ENCODE peak calls at places on chromosomes 6 and 20, in nine cellular contexts. K, H, C, J, E, V, G, D and O are unnamed samples.
A peak's percentile ranks its signal among the peaks of the same experiment; 100 is the strongest.

GRCh38 chr6:35354361-35355135 is 12.2 kb downstream of the PPARD start:
- DNase-seq in K (no peak), H (no peak), C (no peak), J (no peak), E (no peak), V (peak; percentile 26), G (no peak), D (no peak), O (no peak)

GRCh38 chr20:10504893-10505292 is 69.8 kb downstream of the SLX4IP start:
- DNase-seq in K (no peak), H (no peak), C (peak; percentile 56), J (no peak), E (no peak), V (peak; percentile 81), G (no peak), D (peak; percentile 72), O (no peak)

GRCh38 chr6:144063246-144063743 is 32.1 kb downstream of the SF3B5 start:
- DNase-seq in K (no peak), H (no peak), C (no peak), J (peak; percentile 21), E (peak; percentile 52), V (no peak), G (no peak), D (no peak), O (no peak)

GRCh38 chr6:26064619-26065257 is 22.5 kb upstream of the HFE start:
- DNase-seq in K (no peak), H (no peak), C (peak; percentile 75), J (no peak), E (no peak), V (peak; percentile 71), G (no peak), D (peak; percentile 59), O (no peak)

GRCh38 chr6:140827593-140827992 is 1305.1 kb upstream of the GJE1 start:
- DNase-seq in K (no peak), H (no peak), C (no peak), J (no peak), E (no peak), V (no peak), G (no peak), D (no peak), O (no peak)

GRCh38 chr6:157648561-157648960 is 174.5 kb upstream of the SNX9 start:
- DNase-seq in K (no peak), H (no peak), C (no peak), J (peak; percentile 76), E (no peak), V (no peak), G (no peak), D (no peak), O (no peak)

GRCh38 chr6:110544472-110544871 is 68.1 kb upstream of the SLC22A16 start:
- DNase-seq in K (no peak), H (no peak), C (no peak), J (no peak), E (no peak), V (no peak), G (no peak), D (no peak), O (no peak)

GRCh38 chr20:62192635-62193034 is 9.8 kb downstream of the MTG2 start:
- DNase-seq in K (no peak), H (no peak), C (no peak), J (no peak), E (no peak), V (no peak), G (no peak), D (no peak), O (no peak)

DNA sequence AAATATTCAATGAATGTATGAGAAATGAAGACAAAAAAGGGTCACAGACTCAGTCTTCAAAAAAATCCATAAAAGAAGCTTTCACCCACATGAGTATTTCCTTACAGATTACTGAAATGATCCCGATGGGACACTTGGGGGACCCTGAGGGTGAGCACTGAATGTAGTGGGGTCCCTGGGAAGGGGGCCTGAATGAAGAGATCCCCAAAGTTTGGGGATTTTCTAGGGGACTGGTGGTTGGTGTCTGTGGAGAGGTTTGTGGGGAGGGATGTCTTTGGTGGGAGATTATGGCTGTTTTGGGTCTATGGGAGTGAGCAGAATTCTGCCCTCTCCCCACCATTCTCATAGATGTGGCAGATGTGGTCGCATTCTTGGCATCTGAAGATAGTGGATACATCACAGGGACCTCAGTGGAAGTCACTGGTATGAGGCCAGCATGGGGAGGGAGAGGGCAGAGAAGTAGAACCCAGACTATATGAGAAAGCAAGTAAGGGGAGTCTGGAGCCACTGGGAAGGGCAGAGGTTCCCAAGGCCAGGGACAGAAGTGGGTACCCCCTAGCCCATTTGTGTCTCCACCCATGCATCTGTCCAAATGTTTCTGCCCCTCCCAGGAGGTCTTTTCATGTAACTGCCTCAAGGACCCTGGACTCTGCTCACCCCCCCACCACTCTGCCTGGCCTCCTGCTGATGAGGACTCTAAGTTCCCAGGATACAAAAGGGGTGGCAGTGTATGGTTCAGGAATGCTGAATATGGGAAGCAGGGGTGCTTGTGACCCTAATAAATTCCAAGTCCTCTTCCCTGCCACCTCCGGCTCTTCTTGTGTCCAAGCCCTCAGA is 1.8 kb downstream of the HSD17B8 start:
- DNase-seq in K (no peak), H (no peak), C (no peak), J (no peak), E (no peak), V (no peak), G (no peak), D (peak; percentile 52), O (no peak)
- H3K4me3 ChIP-seq in K (no peak overlapping the region), H (no peak overlapping the region), C (no peak overlapping the region), J (no peak overlapping the region), E (no peak overlapping the region), V (no peak overlapping the region), G (no peak overlapping the region), D (no peak overlapping the region), O (no peak overlapping the region)

GRCh38 chr6:147169529-147169928 is 34.7 kb upstream of the STXBP5 start:
- DNase-seq in K (no peak), H (no peak), C (no peak), J (no peak), E (no peak), V (no peak), G (no peak), D (no peak), O (no peak)
- TF ChIP-seq CTCF in K (no peak), H (no peak), C (no peak), J (no peak), E (no peak), V (no peak), G (no peak), D (no peak), O (no peak)

GRCh38 chr6:44262467-44263356 is 2.6 kb downstream of the NFKBIE start:
- DNase-seq in K (no peak), H (no peak), C (no peak), J (no peak), E (no peak), V (no peak), G (no peak), D (no peak), O (no peak)
- H3K4me3 ChIP-seq in K (no peak overlapping the region), H (no peak overlapping the region), C (peak overlapping the region; percentile 68), J (no peak overlapping the region), E (no peak overlapping the region), V (peak overlapping the region; percentile 86), G (peak overlapping the region; percentile 74), D (peak overlapping the region; percentile 27), O (peak overlapping the region; percentile 93)

GRCh38 chr6:10413850-10414765 is 766 bp downstream of the TFAP2A start:
- DNase-seq in K (no peak), H (peak; percentile 63), C (peak; percentile 32), J (no peak), E (no peak), V (no peak), G (no peak), D (no peak), O (no peak)
- TF ChIP-seq CTCF in K (no peak), H (no peak), C (peak; percentile 7), J (no peak), E (no peak), V (no peak), G (peak; percentile 66), D (peak; percentile 32), O (peak; percentile 54)

GRCh38 chr6:1688396-1688795 is 78.7 kb downstream of the FOXC1 start:
- DNase-seq in K (no peak), H (no peak), C (no peak), J (no peak), E (no peak), V (no peak), G (no peak), D (no peak), O (no peak)

GRCh38 chr6:1687402-1687801 is 77.7 kb downstream of the FOXC1 start:
- DNase-seq in K (no peak), H (no peak), C (no peak), J (no peak), E (no peak), V (no peak), G (no peak), D (no peak), O (no peak)

GRCh38 chr6:1689141-1689540 is 79.4 kb downstream of the FOXC1 start:
- DNase-seq in K (no peak), H (peak; percentile 87), C (no peak), J (no peak), E (no peak), V (no peak), G (peak; percentile 31), D (peak; percentile 28), O (peak; percentile 27)

GRCh38 chr6:1686117-1687098 is 76.7 kb downstream of the FOXC1 start:
- DNase-seq in K (no peak), H (peak; percentile 90), C (peak; percentile 87), J (peak; percentile 25), E (no peak), V (peak; percentile 93), G (peak; percentile 99), D (peak; percentile 100), O (peak; percentile 98)
- H3K4me3 ChIP-seq in K (no peak overlapping the region), H (no peak overlapping the region), C (no peak overlapping the region), J (no peak overlapping the region), E (no peak overlapping the region), V (no peak overlapping the region), G (no peak overlapping the region), D (peak overlapping the region; percentile 6), O (no peak overlapping the region)

DNA sequence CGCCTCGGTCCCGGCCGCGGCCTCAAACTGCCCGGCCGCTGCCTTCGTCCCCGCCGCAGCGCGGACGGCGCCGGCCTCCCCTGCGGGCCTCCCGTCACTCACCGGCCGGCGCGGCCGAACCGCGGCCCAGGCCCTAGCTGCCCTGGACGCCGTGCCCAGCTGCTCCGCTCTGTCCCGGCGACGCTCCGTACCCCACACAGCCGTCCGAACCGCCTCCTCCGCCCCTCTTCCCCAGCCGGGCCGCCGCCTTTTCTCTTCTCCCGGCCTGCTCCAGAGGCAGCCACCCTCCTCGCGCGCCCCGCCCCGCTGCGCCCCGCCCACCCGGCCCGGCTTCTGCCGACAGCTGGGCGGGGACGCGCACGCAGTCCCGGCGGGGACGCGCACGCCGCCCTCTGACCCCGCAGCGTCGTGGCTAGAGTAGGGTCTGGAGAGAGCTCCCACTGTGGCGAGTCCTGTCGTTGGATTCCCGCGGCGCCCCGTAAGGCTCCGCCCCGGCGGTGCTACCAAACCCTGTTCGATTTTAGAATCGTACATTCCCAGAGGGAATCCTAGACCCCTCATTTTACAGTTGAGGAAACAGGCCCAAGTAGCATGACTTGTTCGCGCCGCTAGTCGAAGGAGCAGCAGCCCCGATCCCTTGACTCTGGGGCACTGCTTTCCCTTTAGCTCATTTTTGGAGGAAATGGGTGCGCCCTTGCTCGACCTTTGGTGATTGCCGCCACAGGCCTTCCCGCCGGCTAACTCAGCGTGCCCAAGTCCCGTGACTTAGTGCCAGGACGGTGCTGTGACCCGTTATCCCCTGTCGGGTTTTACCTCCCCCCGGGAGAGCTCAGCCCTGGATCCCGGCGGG is at the start of gene FBXO30:
- DNase-seq in K (peak; percentile 83), H (peak; percentile 69), C (peak; percentile 89), J (peak; percentile 88), E (peak; percentile 94), V (peak; percentile 89), G (no peak), D (peak; percentile 87), O (peak; percentile 29)
- TF ChIP-seq CTCF in K (no peak), H (no peak), C (peak; percentile 7), J (no peak), E (no peak), V (peak; percentile 13), G (peak; percentile 17), D (peak; percentile 39), O (no peak)